ENCODE peak calls at places on chromosomes 11 and 22, in five cellular contexts. One of them, this sample, is unnamed.

GRCh38 chr22:31089101-31090100 is 8.3 kb downstream of the SMTN start:
- DNase-seq in brain microvascular endothelial cell: no peak
- DNase-seq in dorsolateral prefrontal cortex: no peak
- DNase-seq in body of pancreas: peak
- DNase-seq in endothelial cell: peak
- DNase-seq in this sample: peak

GRCh38 chr11:16793511-16793910 is 55.1 kb downstream of the C11orf58 start:
- DNase-seq in endothelial cell: no peak
- DNase-seq in dorsolateral prefrontal cortex: no peak
- DNase-seq in brain microvascular endothelial cell: no peak
- DNase-seq in body of pancreas: no peak
- DNase-seq in this sample: no peak

GRCh38 chr11:105132716-105133511 is 6.7 kb downstream of the CARD18 start:
- DNase-seq in brain microvascular endothelial cell: peak
- DNase-seq in endothelial cell: no peak
- DNase-seq in dorsolateral prefrontal cortex: no peak
- DNase-seq in body of pancreas: no peak
- DNase-seq in this sample: no peak

GRCh38 chr11:47595967-47596366 is 1.8 kb upstream of the C1QTNF4 start:
- DNase-seq in body of pancreas: no peak
- DNase-seq in brain microvascular endothelial cell: no peak
- DNase-seq in dorsolateral prefrontal cortex: no peak
- DNase-seq in endothelial cell: no peak
- DNase-seq in this sample: no peak

GRCh38 chr22:38250642-38251354 is 22.0 kb downstream of the TMEM184B start:
- DNase-seq in dorsolateral prefrontal cortex: no peak
- DNase-seq in endothelial cell: no peak
- DNase-seq in body of pancreas: no peak
- DNase-seq in brain microvascular endothelial cell: no peak
- DNase-seq in this sample: no peak

GRCh38 chr11:45178223-45178622 is 31.8 kb downstream of the PRDM11 start:
- DNase-seq in brain microvascular endothelial cell: no peak
- DNase-seq in dorsolateral prefrontal cortex: no peak
- DNase-seq in endothelial cell: no peak
- DNase-seq in body of pancreas: no peak
- DNase-seq in this sample: no peak

GRCh38 chr11:132898021-132898420 is 634.3 kb downstream of the OPCML start:
- DNase-seq in brain microvascular endothelial cell: peak
- DNase-seq in body of pancreas: no peak
- DNase-seq in dorsolateral prefrontal cortex: no peak
- DNase-seq in endothelial cell: no peak
- DNase-seq in this sample: peak

GRCh38 chr11:92397356-92397755 is 172.7 kb downstream of the FAT3 start:
- DNase-seq in dorsolateral prefrontal cortex: no peak
- DNase-seq in brain microvascular endothelial cell: no peak
- DNase-seq in endothelial cell: no peak
- DNase-seq in body of pancreas: no peak
- DNase-seq in this sample: no peak

GRCh38 chr11:135009125-135009524 is 597.1 kb upstream of the B3GAT1 start:
- DNase-seq in endothelial cell: no peak
- DNase-seq in brain microvascular endothelial cell: no peak
- DNase-seq in dorsolateral prefrontal cortex: no peak
- DNase-seq in body of pancreas: no peak
- DNase-seq in this sample: no peak

GRCh38 chr11:65844231-65844872 is 10.6 kb downstream of the SNX32 start:
- DNase-seq in dorsolateral prefrontal cortex: no peak
- DNase-seq in brain microvascular endothelial cell: no peak
- DNase-seq in body of pancreas: no peak
- DNase-seq in endothelial cell: no peak
- DNase-seq in this sample: no peak

GRCh38 chr11:119318240-119319135 is 1.6 kb upstream of the MCAM start:
- DNase-seq in body of pancreas: peak
- DNase-seq in brain microvascular endothelial cell: peak
- DNase-seq in endothelial cell: no peak
- DNase-seq in dorsolateral prefrontal cortex: no peak
- DNase-seq in this sample: peak

GRCh38 chr11:13207665-13208594 is 69.7 kb upstream of the BMAL1 start:
- DNase-seq in endothelial cell: no peak
- DNase-seq in body of pancreas: peak
- DNase-seq in brain microvascular endothelial cell: peak
- DNase-seq in dorsolateral prefrontal cortex: no peak
- DNase-seq in this sample: no peak

GRCh38 chr11:108853864-108854263 is 189.0 kb downstream of the DDX10 start:
- DNase-seq in body of pancreas: no peak
- DNase-seq in brain microvascular endothelial cell: peak
- DNase-seq in endothelial cell: no peak
- DNase-seq in dorsolateral prefrontal cortex: no peak
- DNase-seq in this sample: no peak

GRCh38 chr11:78156081-78156844 is 16.8 kb upstream of the ALG8 start:
- DNase-seq in dorsolateral prefrontal cortex: no peak
- DNase-seq in endothelial cell: no peak
- DNase-seq in body of pancreas: peak
- DNase-seq in brain microvascular endothelial cell: no peak
- DNase-seq in this sample: no peak